ENCODE peak calls at places on chromosomes 7 and 10, in nine cellular contexts. M, R, L, S, W, J, D, G and E are unnamed samples.

GRCh38 chr10:490891-491571 is 198.4 kb downstream of the DIP2C start:
- DNase-seq in M (no peak), R (peak), L (peak), S (no peak), W (no peak), J (no peak), D (peak), G (peak), E (no peak)

GRCh38 chr10:52951819-52952218 is 179.2 kb upstream of the MBL2 start:
- DNase-seq in M (peak), R (no peak), L (no peak), S (peak), W (no peak), J (no peak), D (peak), G (peak), E (no peak)

GRCh38 chr7:45917658-45918057 is 3.4 kb downstream of the IGFBP3 start:
- DNase-seq in M (peak), R (peak), L (no peak), S (peak), W (peak), J (peak), D (peak), G (peak), E (peak)

GRCh38 chr7:47640215-47640739 is 58.4 kb upstream of the TNS3 start:
- DNase-seq in M (no peak), R (no peak), L (no peak), S (no peak), W (no peak), J (no peak), D (no peak), G (no peak), E (no peak)

GRCh38 chr10:49633327-49634045 is 19.6 kb downstream of the CHAT start:
- DNase-seq in M (no peak), R (no peak), L (no peak), S (no peak), W (no peak), J (no peak), D (no peak), G (no peak), E (no peak)

GRCh38 chr7:22452142-22452763 is 47.7 kb downstream of the STEAP1B start:
- DNase-seq in M (peak), R (peak), L (no peak), S (peak), W (peak), J (peak), D (peak), G (peak), E (peak)

GRCh38 chr7:6271091-6271658 is 1.2 kb downstream of the CYTH3 start:
- DNase-seq in M (peak), R (peak), L (no peak), S (peak), W (no peak), J (no peak), D (peak), G (peak), E (peak)

GRCh38 chr10:31157125-31157983 is 125.7 kb upstream of the ZNF438 start:
- DNase-seq in M (no peak), R (peak), L (peak), S (no peak), W (no peak), J (no peak), D (peak), G (peak), E (peak)

GRCh38 chr7:103944230-103944900 is 45.1 kb downstream of the RELN start:
- DNase-seq in M (no peak), R (no peak), L (no peak), S (no peak), W (no peak), J (no peak), D (no peak), G (no peak), E (no peak)

GRCh38 chr10:15059914-15060313 is 16.2 kb downstream of the OLAH start:
- DNase-seq in M (no peak), R (no peak), L (no peak), S (no peak), W (no peak), J (no peak), D (no peak), G (no peak), E (no peak)

GRCh38 chr10:61618388-61618961 is 44.3 kb upstream of the CABCOCO1 start:
- DNase-seq in M (no peak), R (no peak), L (no peak), S (no peak), W (no peak), J (no peak), D (no peak), G (no peak), E (no peak)

GRCh38 chr10:32377458-32378370 is 30.8 kb upstream of the EPC1 start:
- DNase-seq in M (peak), R (no peak), L (no peak), S (peak), W (peak), J (peak), D (peak), G (no peak), E (no peak)

GRCh38 chr7:157784114-157784835 is 447.5 kb downstream of the DNAJB6 start:
- DNase-seq in M (no peak), R (no peak), L (no peak), S (no peak), W (no peak), J (no peak), D (no peak), G (no peak), E (no peak)

GRCh38 chr7:13165854-13166253 is 478.4 kb downstream of the ARL4A start:
- DNase-seq in M (no peak), R (no peak), L (no peak), S (no peak), W (no peak), J (no peak), D (no peak), G (no peak), E (no peak)

GRCh38 chr10:69179089-69179742 is 818 bp upstream of the SUPV3L1 start:
- DNase-seq in M (no peak), R (no peak), L (no peak), S (no peak), W (no peak), J (peak), D (no peak), G (no peak), E (no peak)

GRCh38 chr10:16381083-16381482 is 55.7 kb upstream of the PTER start:
- DNase-seq in M (peak), R (no peak), L (no peak), S (peak), W (no peak), J (no peak), D (no peak), G (no peak), E (no peak)

GRCh38 chr7:88312061-88312663 is 5.5 kb upstream of the STEAP4 start:
- DNase-seq in M (peak), R (no peak), L (peak), S (no peak), W (no peak), J (no peak), D (peak), G (peak), E (no peak)

GRCh38 chr7:32937344-32938174 is 19.7 kb upstream of the FKBP9 start:
- DNase-seq in M (no peak), R (no peak), L (no peak), S (peak), W (no peak), J (no peak), D (peak), G (peak), E (no peak)

GRCh38 chr10:119505131-119505551 is 37.4 kb downstream of the RGS10 start:
- DNase-seq in M (no peak), R (no peak), L (no peak), S (no peak), W (no peak), J (no peak), D (no peak), G (no peak), E (no peak)

GRCh38 chr7:73773700-73774517 is 3.8 kb upstream of the CLDN3 start:
- DNase-seq in M (no peak), R (no peak), L (no peak), S (peak), W (no peak), J (no peak), D (no peak), G (no peak), E (no peak)

GRCh38 chr7:147279951-147280350 is 1163.3 kb downstream of the CNTNAP2 start:
- DNase-seq in M (no peak), R (no peak), L (no peak), S (no peak), W (no peak), J (no peak), D (no peak), G (no peak), E (no peak)

GRCh38 chr10:11797847-11798633 is 25.1 kb upstream of the PROSER2 start:
- DNase-seq in M (no peak), R (no peak), L (no peak), S (no peak), W (no peak), J (no peak), D (no peak), G (no peak), E (no peak)

GRCh38 chr10:30172096-30172495 is 112.7 kb upstream of the JCAD start:
- DNase-seq in M (no peak), R (no peak), L (no peak), S (no peak), W (no peak), J (no peak), D (no peak), G (no peak), E (no peak)

GRCh38 chr7:77685219-77685618 is 11.0 kb upstream of the RSBN1L start:
- DNase-seq in M (peak), R (no peak), L (no peak), S (peak), W (no peak), J (no peak), D (no peak), G (no peak), E (no peak)

GRCh38 chr7:69693042-69693441 is 94.8 kb downstream of the AUTS2 start:
- DNase-seq in M (no peak), R (no peak), L (no peak), S (no peak), W (no peak), J (no peak), D (no peak), G (no peak), E (no peak)

GRCh38 chr7:48105045-48105444 is 16.0 kb downstream of the UPP1 start:
- DNase-seq in M (no peak), R (no peak), L (no peak), S (no peak), W (no peak), J (no peak), D (no peak), G (no peak), E (no peak)

GRCh38 chr10:86341361-86341811 is 25.2 kb downstream of the GRID1 start:
- DNase-seq in M (no peak), R (no peak), L (no peak), S (no peak), W (no peak), J (no peak), D (no peak), G (no peak), E (no peak)

GRCh38 chr10:71077796-71078453 is 134.4 kb upstream of the UNC5B start:
- DNase-seq in M (no peak), R (no peak), L (no peak), S (no peak), W (no peak), J (peak), D (no peak), G (no peak), E (peak)

GRCh38 chr10:12561307-12561706 is 212.0 kb downstream of the CAMK1D start:
- DNase-seq in M (no peak), R (no peak), L (no peak), S (no peak), W (no peak), J (no peak), D (no peak), G (no peak), E (no peak)

GRCh38 chr10:69387500-69387899 is 29.2 kb downstream of the TACR2 start:
- DNase-seq in M (no peak), R (no peak), L (no peak), S (no peak), W (no peak), J (no peak), D (no peak), G (no peak), E (no peak)

GRCh38 chr10:104520653-104521052 is 120.4 kb upstream of the SORCS3 start:
- DNase-seq in M (no peak), R (no peak), L (no peak), S (no peak), W (no peak), J (no peak), D (no peak), G (no peak), E (no peak)

GRCh38 chr10:125700355-125700911 is 17.5 kb upstream of the TEX36 start:
- DNase-seq in M (peak), R (no peak), L (no peak), S (no peak), W (no peak), J (no peak), D (no peak), G (no peak), E (no peak)